ENCODE peak calls at places on chromosomes 2 and 18, in five cellular contexts. H is SK-N-SH, E is PC-3, F is PC-9, D is GM23338. W is an unnamed sample. For H3F3A and H3K4me1, the result is how much of the 10 kb centered on the place peaks cover.

GRCh38 chr2:37544617-37545031 is 126.8 kb downstream of the CDC42EP3 start:
- DNase-seq in E (no peak), H (no peak), D (no peak), F (no peak), W (no peak)

GRCh38 chr2:218882463-218882821 is 1.8 kb downstream of the WNT10A start:
- DNase-seq in F (no peak), H (no peak), D (no peak), E (no peak), W (no peak)

GRCh38 chr18:50632895-50633515 is 73.1 kb downstream of the MAPK4 start:
- DNase-seq in D (no peak), F (no peak), H (no peak), E (no peak), W (no peak)

GRCh38 chr2:224127871-224128501 is 88.9 kb upstream of the SERPINE2 start:
- DNase-seq in H (no peak), F (no peak), E (no peak), D (no peak), W (peak)

GRCh38 chr2:109448946-109449788 is 164.6 kb downstream of the SEPTIN10 start:
- DNase-seq in H (peak), F (no peak), D (no peak), E (peak), W (no peak)

GRCh38 chr18:39742015-39742466 is 2176.4 kb upstream of the CELF4 start:
- DNase-seq in D (no peak), E (no peak), F (no peak), H (peak), W (no peak)

GRCh38 chr2:16038586-16038985 is 98.2 kb downstream of the MYCN start:
- DNase-seq in E (no peak), D (no peak), H (no peak), F (no peak), W (no peak)

GRCh38 chr2:118371500-118371899 is 283.2 kb downstream of the INSIG2 start:
- DNase-seq in E (peak), H (peak), F (no peak), D (peak), W (peak)

GRCh38 chr2:36733215-36733614 is 36.7 kb downstream of the VIT start:
- DNase-seq in F (no peak), H (no peak), E (no peak), D (no peak), W (no peak)

GRCh38 chr2:223613017-223613950 is 11.1 kb upstream of the SCG2 start:
- DNase-seq in F (peak), D (peak), H (peak), E (peak), W (peak)

GRCh38 chr2:240502059-240502429 is 55.7 kb downstream of the ANKMY1 start:
- DNase-seq in F (no peak), D (no peak), E (no peak), H (no peak), W (no peak)

GRCh38 chr2:104733544-104733943 is 120.4 kb upstream of the POU3F3 start:
- DNase-seq in E (peak), D (peak), H (peak), F (no peak), W (no peak)

GRCh38 chr2:179275280-179276013 is 10.8 kb upstream of the SESTD1 start:
- DNase-seq in H (no peak), E (no peak), D (no peak), F (no peak), W (peak)

GRCh38 chr2:219638948-219639341 is 11.5 kb downstream of the SLC4A3 start:
- DNase-seq in D (no peak), F (no peak), E (no peak), H (no peak), W (peak)

GRCh38 chr2:238974061-238974460 is 126.2 kb downstream of the TWIST2 start:
- DNase-seq in D (no peak), H (no peak), F (no peak), E (peak), W (peak)

GRCh38 chr2:175571078-175571653 is 389.7 kb upstream of the ATP5MC3 start:
- DNase-seq in H (no peak), D (no peak), E (no peak), F (no peak), W (no peak)

GRCh38 chr2:46296840-46297545 is at the start of gene EPAS1:
- DNase-seq in H (peak), D (peak), F (peak), E (peak), W (peak)

GRCh38 chr2:55843096-55843991 is 80.2 kb downstream of the EFEMP1 start:
- DNase-seq in H (no peak), E (peak), F (peak), D (no peak), W (peak)

GRCh38 chr2:129058981-129059380 is 740.3 kb upstream of the HS6ST1 start:
- DNase-seq in H (no peak), E (no peak), F (no peak), D (no peak), W (no peak)

GRCh38 chr2:144890828-144891227 is 370.9 kb upstream of the ZEB2 start:
- DNase-seq in D (peak), E (peak), F (no peak), H (peak), W (peak)

GRCh38 chr2:95054016-95054415 is 28.5 kb downstream of the MAL start:
- DNase-seq in F (no peak), E (no peak), H (no peak), D (no peak), W (no peak)

GRCh38 chr2:184410160-184410559 is 188.2 kb upstream of the ZNF804A start:
- DNase-seq in D (no peak), F (no peak), E (no peak), H (no peak), W (no peak)

GRCh38 chr18:44696892-44697291 is 16.2 kb downstream of the SETBP1 start:
- DNase-seq in E (no peak), F (no peak), D (no peak), H (no peak), W (peak)

GRCh38 chr2:45300026-45300750 is 290.9 kb upstream of the SIX2 start:
- DNase-seq in E (no peak), F (no peak), H (no peak), D (no peak), W (no peak)

GRCh38 chr2:88832992-88833389 is 141.5 kb downstream of the RPIA start:
- DNase-seq in F (no peak), H (no peak), D (no peak), E (no peak), W (no peak)
- H3F3A ChIP-seq in F (under half), H (under half), D (under half), E (under half), W (under half)

GRCh38 chr18:7273301-7273911 is 42.5 kb downstream of the LRRC30 start:
- DNase-seq in E (peak), H (no peak), D (no peak), F (no peak), W (peak)

GRCh38 chr18:7269903-7270302 is 39.0 kb downstream of the LRRC30 start:
- DNase-seq in F (no peak), H (no peak), E (no peak), D (no peak), W (no peak)

DNA sequence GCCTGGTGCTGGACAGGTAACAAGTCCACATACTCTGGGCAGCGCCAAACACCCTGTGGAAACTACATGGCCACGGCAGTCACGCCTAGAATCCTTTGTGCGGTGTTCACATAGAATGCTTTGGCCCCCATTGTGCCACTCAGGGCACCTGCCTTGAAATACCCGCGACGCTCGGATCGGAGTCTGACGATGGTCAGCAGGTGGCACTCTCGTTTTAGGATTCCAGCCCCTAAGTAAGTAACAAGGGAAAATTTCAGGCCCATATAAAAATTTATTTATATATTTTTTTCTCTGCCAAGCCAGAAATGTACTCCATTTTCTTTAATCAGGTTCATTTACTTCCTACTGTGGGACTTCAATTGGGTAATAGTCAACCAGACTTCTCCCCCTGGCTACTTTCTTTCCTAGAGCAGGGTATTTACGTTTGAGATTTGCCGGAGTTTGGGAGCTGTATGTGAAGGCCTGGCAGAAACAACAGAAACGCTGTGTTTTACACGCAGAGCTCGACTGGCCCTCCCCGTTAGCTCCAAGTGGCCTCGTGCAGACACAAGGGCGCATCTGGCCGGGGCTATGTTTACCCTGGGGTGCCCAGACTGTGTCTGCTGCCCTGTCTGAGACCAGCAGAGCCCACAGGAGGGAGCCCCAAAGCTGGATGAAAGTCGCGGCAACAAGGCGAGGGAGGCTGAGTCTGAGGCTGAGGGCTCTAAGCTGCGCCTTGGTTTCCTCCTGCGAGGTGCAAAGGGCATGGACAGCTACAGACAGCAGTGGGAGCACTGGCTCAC is 41.6 kb downstream of the LRRC30 start:
- DNase-seq in H (peak), F (peak), D (peak), E (peak), W (peak)
- H3K4me1 ChIP-seq in H (under half), F (under half), D (under half), E (under half), W (under half)

DNA sequence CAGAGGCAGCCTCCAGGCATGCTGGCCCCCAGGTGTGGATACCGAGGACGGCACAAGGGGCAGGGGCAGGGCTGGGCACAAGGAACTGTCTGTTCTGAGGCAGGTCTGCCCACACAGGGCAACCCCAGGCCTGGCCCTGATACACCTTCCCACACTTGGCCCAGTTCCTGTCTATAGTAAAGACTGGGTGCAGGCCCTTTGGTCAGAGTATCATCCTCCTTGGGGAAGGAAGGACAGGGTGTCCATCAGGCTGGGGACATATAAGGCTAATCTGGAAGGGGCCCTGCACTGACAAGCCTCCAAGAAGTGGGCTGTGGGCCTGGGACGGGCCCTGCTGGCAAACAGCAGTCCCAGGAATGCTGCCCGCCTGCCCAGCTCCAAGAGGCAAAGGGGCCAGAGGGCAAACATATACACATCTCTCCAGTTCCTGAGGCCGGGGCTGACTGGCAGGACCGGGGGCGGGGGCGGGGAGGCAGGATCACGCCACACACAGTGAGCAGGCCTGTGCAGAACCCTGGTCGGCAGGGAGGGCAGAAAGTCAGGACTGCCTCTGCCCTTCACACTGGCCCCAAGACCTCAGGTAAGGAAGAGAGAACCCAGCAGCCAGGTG is 18.9 kb downstream of the SDC1 start:
- DNase-seq in D (no peak), F (no peak), E (no peak), H (no peak), W (no peak)
- H3F3A ChIP-seq in D (under half), F (under half), E (under half), H (under half), W (under half)

GRCh38 chr2:12300927-12301326 is 415.8 kb upstream of the TRIB2 start:
- DNase-seq in H (no peak), F (no peak), D (no peak), E (peak), W (peak)
- H3K4me1 ChIP-seq in H (under half), F (under half), D (under half), E (under half), W (under half)

DNA sequence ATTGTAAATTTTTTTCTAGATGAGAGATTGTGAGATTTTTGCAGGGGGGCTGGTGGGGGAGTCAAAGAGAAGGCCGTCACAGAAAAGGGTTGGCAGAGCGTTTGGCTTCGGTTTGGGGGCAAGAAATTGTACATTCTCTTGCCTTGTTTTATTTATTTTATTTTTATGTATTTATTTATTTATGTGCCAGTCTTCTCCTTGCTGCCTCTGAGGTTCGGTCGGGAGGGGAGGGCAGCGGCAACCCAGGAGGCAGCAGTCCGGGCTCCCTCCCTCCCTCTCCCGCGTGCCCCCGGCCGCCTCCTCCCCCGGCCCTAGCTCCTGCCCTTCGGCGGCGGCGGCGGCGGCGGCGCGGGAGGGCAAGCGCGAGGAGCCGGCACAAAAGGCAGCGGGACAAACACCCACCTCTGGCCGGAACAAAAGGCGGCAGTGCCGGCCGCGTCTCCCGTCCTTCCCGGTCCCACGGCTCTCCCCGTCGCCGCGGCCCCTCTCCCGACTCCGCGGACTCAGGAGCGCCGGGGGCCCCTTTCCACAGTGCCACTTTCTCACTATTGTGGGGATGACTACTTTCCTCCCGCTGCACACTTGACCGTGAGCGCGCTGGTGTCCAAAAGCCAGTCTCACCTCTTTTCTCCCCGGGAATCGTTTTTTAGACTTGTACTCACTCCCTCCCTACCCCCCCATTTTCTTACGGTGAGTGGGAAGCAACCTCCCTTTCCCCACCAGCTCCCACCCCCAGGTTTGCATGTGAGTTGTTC is 1.2 kb downstream of the BCL11A start:
- DNase-seq in E (peak), D (peak), H (peak), F (no peak), W (peak)
- H3F3A ChIP-seq in E (under half), D (under half), H (under half), F (under half), W (under half)

DNA sequence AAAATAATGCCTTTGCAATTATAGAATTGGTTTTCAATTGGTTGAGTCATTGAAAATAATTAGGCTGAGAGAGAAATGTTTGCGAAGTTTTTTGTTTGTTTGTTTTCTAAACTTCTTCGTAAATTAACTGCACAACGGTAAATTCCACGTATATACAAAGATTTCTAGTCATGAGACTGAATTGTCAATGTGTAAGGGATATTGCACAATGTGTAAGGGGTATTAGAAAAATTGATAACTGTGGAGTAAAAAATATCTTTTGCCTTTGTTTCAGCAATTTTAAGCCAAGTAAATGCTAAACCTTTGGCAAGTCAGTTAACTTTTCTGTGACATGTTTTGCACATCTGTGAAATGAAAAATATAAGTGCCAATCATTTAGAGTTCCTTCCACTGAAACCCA is 606.0 kb downstream of the TMEM182 start:
- DNase-seq in D (no peak), E (no peak), H (no peak), F (no peak), W (no peak)
- H3K4me1 ChIP-seq in D (under half), E (under half), H (under half), F (under half), W (under half)

GRCh38 chr18:21261352-21261751 is 19.3 kb downstream of the GREB1L start:
- DNase-seq in H (no peak), E (no peak), D (no peak), F (no peak), W (no peak)

GRCh38 chr18:21264651-21265050 is 22.6 kb downstream of the GREB1L start:
- DNase-seq in E (peak), D (peak), F (peak), H (no peak), W (peak)

GRCh38 chr18:21262244-21262643 is 20.2 kb downstream of the GREB1L start:
- DNase-seq in E (no peak), F (no peak), H (no peak), D (no peak), W (no peak)

GRCh38 chr18:21260621-21261020 is 18.6 kb downstream of the GREB1L start:
- DNase-seq in E (no peak), F (no peak), H (no peak), D (no peak), W (no peak)

GRCh38 chr18:21262979-21263378 is 20.9 kb downstream of the GREB1L start:
- DNase-seq in D (peak), F (no peak), E (no peak), H (no peak), W (no peak)
- H3F3A ChIP-seq in D (under half), F (under half), E (under half), H (under half), W (under half)

GRCh38 chr2:106833248-106833647 is 52.7 kb downstream of the ST6GAL2 start:
- DNase-seq in H (no peak), D (no peak), F (no peak), E (no peak), W (no peak)
- H3K4me1 ChIP-seq in H (under half), D (under half), F (under half), E (under half), W (under half)